ENCODE peak calls at places on chromosome 22, in five cellular contexts. Z, O, L, R and N are unnamed samples.

GRCh38 chr22:44586337-44586990 is 88.4 kb upstream of the RTL6 start:
- DNase-seq in O (no peak), R (no peak), Z (no peak), L (no peak), N (no peak)

GRCh38 chr22:36753120-36753802 is 22.7 kb downstream of the IFT27 start:
- DNase-seq in L (no peak), Z (no peak), R (no peak), O (no peak), N (no peak)

GRCh38 chr22:30420401-30421178 is 5.0 kb upstream of the MTFP1 start:
- DNase-seq in L (no peak), R (no peak), Z (no peak), O (no peak), N (no peak)

GRCh38 chr22:33579448-33580093 is 340.7 kb downstream of the LARGE1 start:
- DNase-seq in O (peak; percentile 1), Z (peak; percentile 35), R (no peak), L (peak; percentile 81), N (peak; percentile 67)

GRCh38 chr22:39433476-39434242 is 23.2 kb upstream of the MGAT3 start:
- DNase-seq in R (no peak), L (no peak), O (no peak), Z (no peak), N (no peak)

GRCh38 chr22:23553922-23554870 is 25.9 kb downstream of the IGLL1 start:
- DNase-seq in R (no peak), Z (no peak), O (no peak), L (no peak), N (no peak)

GRCh38 chr22:50008151-50009040 is 4.2 kb downstream of the IL17REL start:
- DNase-seq in O (no peak), L (no peak), Z (no peak), R (no peak), N (peak; percentile 20)

GRCh38 chr22:44318751-44319150 is 6.0 kb upstream of the SHISAL1 start:
- DNase-seq in R (no peak), O (no peak), L (no peak), Z (no peak), N (no peak)

GRCh38 chr22:33635766-33636165 is 284.5 kb downstream of the LARGE1 start:
- DNase-seq in R (no peak), O (no peak), L (no peak), Z (no peak), N (no peak)

GRCh38 chr22:29668681-29669080 is 51.1 kb upstream of the CABP7 start:
- DNase-seq in R (no peak), L (no peak), O (no peak), Z (no peak), N (no peak)

GRCh38 chr22:49429066-49429465 is 398.6 kb downstream of the BRD1 start:
- DNase-seq in Z (no peak), L (no peak), O (no peak), R (no peak), N (no peak)

GRCh38 chr22:48761546-48761945 is 1066.1 kb downstream of the BRD1 start:
- DNase-seq in O (no peak), R (no peak), L (no peak), Z (no peak), N (no peak)

GRCh38 chr22:43889366-43890253 is 2.2 kb downstream of the PNPLA5 start:
- DNase-seq in Z (no peak), O (no peak), L (no peak), R (no peak), N (peak; percentile 23)

GRCh38 chr22:27196483-27196882 is 539.1 kb downstream of the MIAT start:
- DNase-seq in L (no peak), O (no peak), Z (no peak), R (no peak), N (no peak)

GRCh38 chr22:24727218-24727851 is 47.2 kb downstream of the PIWIL3 start:
- DNase-seq in O (peak; percentile 72), L (peak; percentile 92), R (no peak), Z (peak; percentile 26), N (peak; percentile 66)

GRCh38 chr22:40982482-40983385 is 31.6 kb downstream of the RBX1 start:
- DNase-seq in R (no peak), Z (no peak), O (no peak), L (no peak), N (no peak)

GRCh38 chr22:46675479-46675878 is 55.3 kb downstream of the GRAMD4 start:
- DNase-seq in L (no peak), Z (no peak), O (no peak), R (no peak), N (no peak)

GRCh38 chr22:46674906-46675305 is 54.7 kb downstream of the GRAMD4 start:
- DNase-seq in O (no peak), L (no peak), Z (no peak), R (no peak), N (no peak)

GRCh38 chr22:46673677-46674236 is 53.6 kb downstream of the GRAMD4 start:
- DNase-seq in Z (no peak), R (no peak), O (no peak), L (no peak), N (no peak)

GRCh38 chr22:46673205-46673604 is 53.0 kb downstream of the GRAMD4 start:
- DNase-seq in O (no peak), Z (no peak), L (no peak), R (no peak), N (peak; percentile 81)

DNA sequence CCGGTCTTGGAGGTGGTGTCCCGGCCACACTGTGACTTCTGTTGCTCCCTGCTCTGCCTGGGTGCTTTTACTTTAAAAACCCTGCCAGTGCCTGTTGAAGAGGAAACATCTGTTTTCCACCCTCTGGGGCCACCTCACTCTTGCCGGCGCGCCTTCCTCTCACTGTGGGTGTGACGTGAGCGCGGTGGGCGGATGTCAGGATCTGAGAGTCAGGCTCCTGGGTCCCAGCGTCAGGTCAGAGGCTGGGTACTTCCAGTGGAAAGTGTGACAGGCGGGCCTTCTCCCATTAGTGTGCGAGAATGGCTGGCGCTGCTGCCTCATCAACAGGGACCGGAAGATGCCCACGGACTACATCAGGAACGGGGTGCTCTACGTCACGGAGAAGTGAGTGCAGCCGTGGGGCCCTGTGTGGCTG is 54.2 kb downstream of the GRAMD4 start:
- DNase-seq in O (no peak), L (no peak), R (no peak), Z (no peak), N (no peak)
- TF ChIP-seq ZBTB33 in O (no peak), L (no peak), R (no peak), Z (no peak), N (no peak)

DNA sequence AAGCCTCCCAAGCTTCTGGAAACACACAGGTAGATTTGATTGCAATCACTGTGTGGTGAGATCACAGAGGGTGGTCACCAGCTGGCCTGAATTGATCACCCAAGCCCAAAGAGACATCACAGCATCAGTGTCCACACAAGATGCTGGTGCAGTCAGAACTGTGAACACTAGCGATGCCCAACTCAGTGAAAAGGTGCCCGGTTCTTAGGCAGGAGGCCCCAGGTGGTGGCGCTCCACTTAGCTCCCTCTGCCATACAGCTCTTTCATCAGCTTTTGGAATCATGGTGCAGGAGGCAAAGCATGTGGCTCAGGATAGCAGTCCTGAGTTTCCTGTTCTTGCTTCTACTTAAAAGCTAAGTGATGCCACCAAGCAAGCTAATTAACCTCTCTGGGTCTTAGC is 11.1 kb downstream of the DGCR2 start:
- DNase-seq in Z (peak; percentile 61), L (no peak), R (no peak), O (no peak), N (no peak)
- TF ChIP-seq ZBTB33 in Z (no peak), L (peak; percentile 96), R (no peak), O (no peak), N (no peak)

GRCh38 chr22:28250036-28250695 is 331.1 kb upstream of the PITPNB start:
- DNase-seq in R (no peak), O (no peak), Z (no peak), L (no peak), N (no peak)
- TF ChIP-seq ZBTB33 in R (no peak), O (no peak), Z (no peak), L (no peak), N (no peak)

GRCh38 chr22:42716649-42717127 is 4.0 kb downstream of the A4GALT start:
- DNase-seq in R (peak; percentile 68), O (no peak), L (no peak), Z (no peak), N (no peak)

GRCh38 chr22:42719133-42719532 is 1.5 kb downstream of the A4GALT start:
- DNase-seq in R (no peak), O (no peak), Z (no peak), L (no peak), N (no peak)

GRCh38 chr22:42719656-42720262 is 911 bp downstream of the A4GALT start:
- DNase-seq in Z (no peak), L (no peak), O (no peak), R (no peak), N (no peak)

GRCh38 chr22:42716221-42716620 is 4.4 kb downstream of the A4GALT start:
- DNase-seq in R (peak; percentile 87), O (no peak), Z (no peak), L (no peak), N (no peak)

GRCh38 chr22:42717197-42717967 is 3.3 kb downstream of the A4GALT start:
- DNase-seq in Z (peak; percentile 57), O (no peak), R (no peak), L (no peak), N (no peak)
- TF ChIP-seq ZBTB33 in Z (no peak), O (no peak), R (no peak), L (no peak), N (no peak)

DNA sequence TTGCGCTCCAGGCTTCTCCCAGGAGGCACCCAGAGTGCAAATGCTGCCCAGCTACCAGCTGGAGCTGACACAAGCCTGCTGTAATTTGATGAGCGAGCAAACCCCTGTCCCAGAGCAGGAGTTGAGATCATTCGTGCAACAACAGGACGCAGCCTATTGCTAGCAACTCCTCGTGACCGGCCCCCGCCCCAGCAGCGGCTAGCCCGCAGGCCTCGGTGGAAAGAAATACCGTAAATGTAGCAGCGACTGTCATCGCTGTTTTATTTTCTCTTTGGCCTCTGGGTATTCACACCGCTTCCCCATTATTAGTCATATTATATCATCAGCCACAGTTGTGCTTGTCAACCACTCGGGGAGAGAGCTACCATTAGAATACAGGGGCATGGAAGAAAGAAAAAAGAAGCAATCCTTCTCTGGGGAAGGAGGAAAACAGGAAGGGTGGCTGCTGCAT is 59.2 kb upstream of the ATXN10 start:
- DNase-seq in R (no peak), L (no peak), Z (no peak), O (no peak), N (no peak)
- TF ChIP-seq ZBTB33 in R (no peak), L (no peak), Z (no peak), O (no peak), N (no peak)

GRCh38 chr22:21444701-21445436 is 22.3 kb upstream of the TMEM191C start:
- DNase-seq in Z (no peak), O (no peak), L (no peak), R (no peak), N (no peak)

GRCh38 chr22:21446827-21447690 is 20.1 kb upstream of the TMEM191C start:
- DNase-seq in L (no peak), O (no peak), Z (no peak), R (no peak), N (no peak)

GRCh38 chr22:21445437-21446127 is 21.6 kb upstream of the TMEM191C start:
- DNase-seq in L (no peak), O (no peak), Z (no peak), R (no peak), N (no peak)

GRCh38 chr22:21447694-21448402 is 19.3 kb upstream of the TMEM191C start:
- DNase-seq in O (no peak), L (no peak), R (no peak), Z (peak; percentile 79), N (peak; percentile 58)

GRCh38 chr22:21446128-21446826 is 20.9 kb upstream of the TMEM191C start:
- DNase-seq in O (no peak), Z (no peak), R (no peak), L (no peak), N (no peak)
- TF ChIP-seq ZBTB33 in O (no peak), Z (peak; percentile 96), R (no peak), L (no peak), N (no peak)